ENCODE peak calls at places on chromosomes 1 and 21, in nine cellular contexts. K is GM12864; H is NCI-H1092 treated with DMSO at 0.1 percent for 48 hours; W is stimulated activated CD8-positive, alpha-beta memory T cell treated with anti-CD3 and anti-CD28 coated beads, Interleukin-4, amount 100 ng/mL, for 48 hours; B is SW480; X is neural progenitor cell; I is stimulated activated CD4-positive, alpha-beta T cell treated with anti-CD3 and anti-CD28 coated beads, Interleukin-15, amount 100 ng/mL, for 24 hours; Y is BJ; M is GM12891. V is an unnamed sample.

GRCh38 chr1:234212764-234213406 is 160.4 kb upstream of the COA6 start:
- DNase-seq in K (peak; percentile 39), H (peak; percentile 76), W (no peak), B (peak; percentile 67), X (peak; percentile 79), I (peak; percentile 51), Y (no peak), M (no peak), V (peak; percentile 39)

GRCh38 chr1:231162300-231162969 is 577 bp downstream of the TRIM67 start:
- DNase-seq in K (no peak), H (peak; percentile 80), W (peak; percentile 59), B (no peak), X (peak; percentile 85), I (peak; percentile 48), Y (no peak), M (peak; percentile 70), V (peak; percentile 49)

GRCh38 chr21:16113052-16113715 is 383.4 kb downstream of the USP25 start:
- DNase-seq in K (no peak), H (no peak), W (no peak), B (no peak), X (no peak), I (no peak), Y (no peak), M (no peak), V (no peak)

GRCh38 chr1:116962976-116963639 is 38.5 kb upstream of the CD101 start:
- DNase-seq in K (no peak), H (no peak), W (no peak), B (peak; percentile 89), X (no peak), I (no peak), Y (no peak), M (no peak), V (no peak)

GRCh38 chr1:202144510-202145324 is at the start of gene ARL8A:
- DNase-seq in K (no peak), H (peak; percentile 74), W (peak; percentile 79), B (peak; percentile 27), X (peak; percentile 87), I (peak; percentile 83), Y (no peak), M (peak; percentile 86), V (peak; percentile 77)

GRCh38 chr1:3283849-3284248 is 170.6 kb upstream of the ARHGEF16 start:
- DNase-seq in K (no peak), H (no peak), W (peak; percentile 36), B (no peak), X (peak; percentile 70), I (peak; percentile 35), Y (no peak), M (peak; percentile 60), V (peak; percentile 23)

GRCh38 chr21:26177187-26177586 is 6.6 kb upstream of the APP start:
- DNase-seq in K (no peak), H (no peak), W (no peak), B (peak; percentile 61), X (no peak), I (no peak), Y (no peak), M (no peak), V (no peak)

GRCh38 chr1:158191299-158191698 is 10.6 kb downstream of the CD1D start:
- DNase-seq in K (no peak), H (no peak), W (no peak), B (no peak), X (no peak), I (no peak), Y (no peak), M (no peak), V (no peak)

GRCh38 chr1:13469343-13469742 is 44.5 kb downstream of the LRRC38 start:
- DNase-seq in K (no peak), H (peak; percentile 1), W (no peak), B (peak; percentile 44), X (peak; percentile 43), I (no peak), Y (no peak), M (peak; percentile 28), V (no peak)

GRCh38 chr1:173206816-173207595 is at the start of gene TNFSF4:
- DNase-seq in K (no peak), H (no peak), W (no peak), B (no peak), X (no peak), I (peak; percentile 55), Y (no peak), M (no peak), V (peak; percentile 37)

GRCh38 chr1:206507395-206508129 is at the start of gene RASSF5:
- DNase-seq in K (no peak), H (peak; percentile 60), W (peak; percentile 92), B (peak; percentile 50), X (peak; percentile 81), I (peak; percentile 92), Y (no peak), M (peak; percentile 84), V (peak; percentile 91)

GRCh38 chr1:203048555-203049051 is 22.3 kb downstream of the PPFIA4 start:
- DNase-seq in K (no peak), H (peak; percentile 38), W (no peak), B (peak; percentile 29), X (peak; percentile 81), I (no peak), Y (no peak), M (no peak), V (no peak)

GRCh38 chr1:48291421-48291820 is 68.9 kb downstream of the SLC5A9 start:
- DNase-seq in K (no peak), H (no peak), W (no peak), B (no peak), X (no peak), I (no peak), Y (no peak), M (no peak), V (no peak)

GRCh38 chr1:53616927-53617326 is 122.0 kb downstream of the GLIS1 start:
- DNase-seq in K (no peak), H (no peak), W (no peak), B (no peak), X (peak; percentile 39), I (no peak), Y (no peak), M (no peak), V (no peak)

GRCh38 chr1:22976461-22977243 is 4.0 kb upstream of the LACTBL1 start:
- DNase-seq in K (peak; percentile 41), H (peak; percentile 85), W (peak; percentile 62), B (peak; percentile 80), X (peak; percentile 90), I (peak; percentile 66), Y (peak; percentile 26), M (peak; percentile 57), V (peak; percentile 69)